ENCODE peak calls at places on chromosomes 2 and 18, in six cellular contexts. One of them, this sample, is unnamed.

GRCh38 chr2:168662651-168663208 is 139.7 kb upstream of the NOSTRIN start:
- DNase-seq in COR-L47: no peak
- DNase-seq in tibial artery: no peak
- DNase-seq in naive B cell: no peak
- DNase-seq in pancreas: no peak
- DNase-seq in NCI-H1105 treated with DMSO at 0.1 percent for 48 hours: no peak
- DNase-seq in this sample: no peak

GRCh38 chr2:109563294-109563693 is 50.5 kb downstream of the SEPTIN10 start:
- DNase-seq in COR-L47: no peak
- DNase-seq in tibial artery: no peak
- DNase-seq in naive B cell: no peak
- DNase-seq in pancreas: no peak
- DNase-seq in NCI-H1105 treated with DMSO at 0.1 percent for 48 hours: no peak
- DNase-seq in this sample: no peak

GRCh38 chr2:145094353-145094752 is 574.4 kb upstream of the ZEB2 start:
- DNase-seq in COR-L47: no peak
- DNase-seq in tibial artery: no peak
- DNase-seq in naive B cell: no peak
- DNase-seq in pancreas: no peak
- DNase-seq in NCI-H1105 treated with DMSO at 0.1 percent for 48 hours: no peak
- DNase-seq in this sample: no peak

GRCh38 chr2:162123806-162124758 is 28.0 kb downstream of the GCG start:
- DNase-seq in COR-L47: peak; percentile 49
- DNase-seq in tibial artery: no peak
- DNase-seq in naive B cell: peak; percentile 38
- DNase-seq in pancreas: no peak
- DNase-seq in NCI-H1105 treated with DMSO at 0.1 percent for 48 hours: peak; percentile 61
- DNase-seq in this sample: peak; percentile 53

GRCh38 chr18:31399336-31400032 is 22.9 kb downstream of the DSG4 start:
- DNase-seq in COR-L47: no peak
- DNase-seq in tibial artery: no peak
- DNase-seq in naive B cell: no peak
- DNase-seq in pancreas: no peak
- DNase-seq in NCI-H1105 treated with DMSO at 0.1 percent for 48 hours: no peak
- DNase-seq in this sample: no peak

GRCh38 chr2:122754561-122754960 is 999.1 kb downstream of the TSN start:
- DNase-seq in COR-L47: no peak
- DNase-seq in tibial artery: no peak
- DNase-seq in naive B cell: no peak
- DNase-seq in pancreas: no peak
- DNase-seq in NCI-H1105 treated with DMSO at 0.1 percent for 48 hours: no peak
- DNase-seq in this sample: no peak

GRCh38 chr2:39875182-39875913 is 96.3 kb upstream of the THUMPD2 start:
- DNase-seq in COR-L47: no peak
- DNase-seq in tibial artery: peak; percentile 88
- DNase-seq in naive B cell: no peak
- DNase-seq in pancreas: no peak
- DNase-seq in NCI-H1105 treated with DMSO at 0.1 percent for 48 hours: no peak
- DNase-seq in this sample: no peak

GRCh38 chr2:169143998-169144397 is 74.6 kb downstream of the DHRS9 start:
- DNase-seq in COR-L47: no peak
- DNase-seq in tibial artery: no peak
- DNase-seq in naive B cell: no peak
- DNase-seq in pancreas: no peak
- DNase-seq in NCI-H1105 treated with DMSO at 0.1 percent for 48 hours: no peak
- DNase-seq in this sample: no peak

GRCh38 chr2:21441442-21441841 is 317.7 kb downstream of the TDRD15 start:
- DNase-seq in COR-L47: no peak
- DNase-seq in tibial artery: no peak
- DNase-seq in naive B cell: no peak
- DNase-seq in pancreas: no peak
- DNase-seq in NCI-H1105 treated with DMSO at 0.1 percent for 48 hours: no peak
- DNase-seq in this sample: no peak

GRCh38 chr2:177076636-177077179 is 135.9 kb upstream of the HNRNPA3 start:
- DNase-seq in COR-L47: no peak
- DNase-seq in tibial artery: no peak
- DNase-seq in naive B cell: no peak
- DNase-seq in pancreas: no peak
- DNase-seq in NCI-H1105 treated with DMSO at 0.1 percent for 48 hours: no peak
- DNase-seq in this sample: no peak

GRCh38 chr2:102615620-102616436 is 3.5 kb upstream of the SLC9A2 start:
- DNase-seq in COR-L47: peak; percentile 45
- DNase-seq in tibial artery: no peak
- DNase-seq in naive B cell: no peak
- DNase-seq in pancreas: peak; percentile 27
- DNase-seq in NCI-H1105 treated with DMSO at 0.1 percent for 48 hours: peak; percentile 63
- DNase-seq in this sample: peak; percentile 15

GRCh38 chr2:223057545-223057944 is 5.6 kb downstream of the KCNE4 start:
- DNase-seq in COR-L47: no peak
- DNase-seq in tibial artery: no peak
- DNase-seq in naive B cell: no peak
- DNase-seq in pancreas: no peak
- DNase-seq in NCI-H1105 treated with DMSO at 0.1 percent for 48 hours: no peak
- DNase-seq in this sample: peak; percentile 24

GRCh38 chr2:109387221-109387735 is 226.5 kb downstream of the SEPTIN10 start:
- DNase-seq in COR-L47: no peak
- DNase-seq in tibial artery: peak; percentile 33
- DNase-seq in naive B cell: no peak
- DNase-seq in pancreas: no peak
- DNase-seq in NCI-H1105 treated with DMSO at 0.1 percent for 48 hours: no peak
- DNase-seq in this sample: no peak

GRCh38 chr2:108640731-108641130 is 78.6 kb upstream of the RANBP2 start:
- DNase-seq in COR-L47: no peak
- DNase-seq in tibial artery: no peak
- DNase-seq in naive B cell: no peak
- DNase-seq in pancreas: no peak
- DNase-seq in NCI-H1105 treated with DMSO at 0.1 percent for 48 hours: no peak
- DNase-seq in this sample: no peak

GRCh38 chr18:13450289-13451207 is 232.0 kb downstream of the LDLRAD4 start:
- DNase-seq in COR-L47: no peak
- DNase-seq in tibial artery: peak; percentile 51
- DNase-seq in naive B cell: no peak
- DNase-seq in pancreas: no peak
- DNase-seq in NCI-H1105 treated with DMSO at 0.1 percent for 48 hours: no peak
- DNase-seq in this sample: no peak

GRCh38 chr18:74899554-74899953 is 301.9 kb downstream of the ZNF407 start:
- DNase-seq in COR-L47: peak; percentile 99
- DNase-seq in tibial artery: no peak
- DNase-seq in naive B cell: no peak
- DNase-seq in pancreas: no peak
- DNase-seq in NCI-H1105 treated with DMSO at 0.1 percent for 48 hours: peak; percentile 48
- DNase-seq in this sample: peak; percentile 98

GRCh38 chr18:58967643-58968291 is 103.1 kb downstream of the ZNF532 start:
- DNase-seq in COR-L47: no peak
- DNase-seq in tibial artery: no peak
- DNase-seq in naive B cell: no peak
- DNase-seq in pancreas: no peak
- DNase-seq in NCI-H1105 treated with DMSO at 0.1 percent for 48 hours: no peak
- DNase-seq in this sample: no peak

GRCh38 chr2:239380831-239381708 is 19.8 kb downstream of the HDAC4 start:
- DNase-seq in COR-L47: no peak
- DNase-seq in tibial artery: no peak
- DNase-seq in naive B cell: peak; percentile 84
- DNase-seq in pancreas: no peak
- DNase-seq in NCI-H1105 treated with DMSO at 0.1 percent for 48 hours: no peak
- DNase-seq in this sample: no peak

GRCh38 chr18:24271381-24272331 is 126.0 kb downstream of the OSBPL1A start:
- DNase-seq in COR-L47: peak; percentile 58
- DNase-seq in tibial artery: peak; percentile 88
- DNase-seq in naive B cell: peak; percentile 24
- DNase-seq in pancreas: peak; percentile 78
- DNase-seq in NCI-H1105 treated with DMSO at 0.1 percent for 48 hours: peak; percentile 72
- DNase-seq in this sample: peak; percentile 78

GRCh38 chr2:88709117-88709739 is 17.8 kb downstream of the RPIA start:
- DNase-seq in COR-L47: no peak
- DNase-seq in tibial artery: no peak
- DNase-seq in naive B cell: no peak
- DNase-seq in pancreas: no peak
- DNase-seq in NCI-H1105 treated with DMSO at 0.1 percent for 48 hours: no peak
- DNase-seq in this sample: no peak

This sample was measured in NCI-H1092 treated with DMSO at 0.1 percent for 48 hours.